ENCODE peak calls at places on chromosomes 12 and 14, in eight cellular contexts. T, Z, R, J, C, G, N and X are unnamed samples.

GRCh38 chr12:81245458-81245857 is 167.6 kb downstream of the ACSS3 start:
- DNase-seq in T (no peak), Z (peak; percentile 62), R (no peak), J (no peak), C (no peak), G (no peak), N (no peak), X (no peak)

GRCh38 chr14:68607081-68607851 is 185.6 kb downstream of the ZFP36L1 start:
- DNase-seq in T (no peak), Z (no peak), R (no peak), J (no peak), C (no peak), G (no peak), N (no peak), X (no peak)

GRCh38 chr14:102527255-102528232 is 18.0 kb upstream of the ANKRD9 start:
- DNase-seq in T (no peak), Z (no peak), R (peak; percentile 43), J (no peak), C (no peak), G (no peak), N (peak; percentile 72), X (peak; percentile 82)

GRCh38 chr12:6559500-6559899 is 3.7 kb upstream of the IFFO1 start:
- DNase-seq in T (no peak), Z (no peak), R (no peak), J (no peak), C (no peak), G (no peak), N (no peak), X (no peak)

GRCh38 chr12:31518680-31519227 is 72.2 kb downstream of the DENND5B start:
- DNase-seq in T (no peak), Z (peak; percentile 56), R (peak; percentile 99), J (peak; percentile 36), C (peak; percentile 99), G (peak; percentile 94), N (peak; percentile 98), X (no peak)

GRCh38 chr14:100304825-100305445 is 1.3 kb downstream of the SLC25A29 start:
- DNase-seq in T (peak; percentile 25), Z (peak; percentile 60), R (peak; percentile 52), J (no peak), C (no peak), G (no peak), N (peak; percentile 81), X (no peak)

GRCh38 chr14:74879427-74880180 is 2.1 kb upstream of the DLST start:
- DNase-seq in T (no peak), Z (no peak), R (no peak), J (no peak), C (no peak), G (no peak), N (no peak), X (no peak)

GRCh38 chr14:77124345-77125274 is 17.0 kb downstream of the ZDHHC22 start:
- DNase-seq in T (peak; percentile 49), Z (peak; percentile 75), R (peak; percentile 36), J (no peak), C (no peak), G (no peak), N (no peak), X (no peak)

GRCh38 chr14:68468437-68469207 is 324.2 kb downstream of the ZFP36L1 start:
- DNase-seq in T (no peak), Z (no peak), R (no peak), J (no peak), C (peak; percentile 68), G (no peak), N (peak; percentile 89), X (no peak)